ENCODE peak calls at places on chromosomes 6 and 20, in four cellular contexts. C is small intestine, L is left lung, H is A549. A is an unnamed sample. For H3K4me1, the result is how much of the 10 kb centered on the place peaks cover.

GRCh38 chr6:46538800-46539199 is 47.6 kb upstream of the RCAN2 start:
- DNase-seq in C (no peak), L (no peak), H (no peak), A (no peak)

GRCh38 chr6:38508894-38509293 is 130.8 kb downstream of the BTBD9 start:
- DNase-seq in C (no peak), L (no peak), H (peak), A (no peak)

GRCh38 chr6:69835414-69836179 is 30.8 kb upstream of the COL19A1 start:
- DNase-seq in C (peak), L (no peak), H (peak), A (no peak)

GRCh38 chr6:37477186-37477585 is 22.5 kb downstream of the CCDC167 start:
- DNase-seq in C (no peak), L (no peak), H (no peak), A (no peak)

GRCh38 chr6:20866940-20867630 is 332.8 kb downstream of the CDKAL1 start:
- DNase-seq in C (no peak), L (no peak), H (peak), A (no peak)

GRCh38 chr6:32968770-32969684 is 633 bp downstream of the BRD2 start:
- DNase-seq in C (peak), L (peak), H (peak), A (no peak)

GRCh38 chr6:118562959-118563358 is 14.9 kb downstream of the PLN start:
- DNase-seq in C (no peak), L (no peak), H (no peak), A (no peak)

GRCh38 chr6:145882121-145882531 is 67.5 kb upstream of the FBXO30 start:
- DNase-seq in C (no peak), L (no peak), H (no peak), A (no peak)

GRCh38 chr6:127382413-127382812 is 39.0 kb upstream of the ECHDC1 start:
- DNase-seq in C (no peak), L (no peak), H (no peak), A (no peak)

GRCh38 chr6:160004018-160004417 is 35.1 kb downstream of the IGF2R start:
- DNase-seq in C (no peak), L (no peak), H (no peak), A (no peak)

GRCh38 chr6:33696538-33697518 is 14.7 kb downstream of the UQCC2 start:
- DNase-seq in C (peak), L (no peak), H (no peak), A (no peak)

GRCh38 chr20:1473244-1473635 is 6.6 kb upstream of the NSFL1C start:
- DNase-seq in C (no peak), L (no peak), H (no peak), A (no peak)

GRCh38 chr6:138115877-138116660 is 8.8 kb upstream of the PERP start:
- DNase-seq in C (peak), L (peak), H (peak), A (no peak)

GRCh38 chr6:42136508-42137191 is 5.8 kb downstream of the C6orf132 start:
- DNase-seq in C (peak), L (no peak), H (peak), A (no peak)

GRCh38 chr6:114557089-114557488 is 214.3 kb upstream of the HS3ST5 start:
- DNase-seq in C (no peak), L (no peak), H (no peak), A (no peak)

GRCh38 chr6:138520463-138520862 is 21.2 kb upstream of the NHSL1 start:
- DNase-seq in C (no peak), L (no peak), H (no peak), A (no peak)

GRCh38 chr20:64079273-64080012 is at the start of gene RGS19:
- DNase-seq in C (peak), L (peak), H (peak), A (no peak)

GRCh38 chr20:41329435-41330342 is 10.9 kb upstream of the LPIN3 start:
- DNase-seq in C (peak), L (peak), H (peak), A (no peak)

GRCh38 chr6:26125015-26125690 is 37.9 kb downstream of the HFE start:
- DNase-seq in C (peak), L (no peak), H (peak), A (no peak)

GRCh38 chr6:3911614-3912336 is 62.6 kb downstream of the FAM50B start:
- DNase-seq in C (peak), L (no peak), H (peak), A (no peak)

GRCh38 chr20:57957397-57958049 is 247.7 kb upstream of the PMEPA1 start:
- DNase-seq in C (peak), L (no peak), H (no peak), A (no peak)

GRCh38 chr6:15441215-15441868 is 195.5 kb downstream of the JARID2 start:
- DNase-seq in C (peak), L (no peak), H (peak), A (no peak)
- H3K4me1 ChIP-seq in C (under half), L (under half), H (under half), A (under half)

DNA sequence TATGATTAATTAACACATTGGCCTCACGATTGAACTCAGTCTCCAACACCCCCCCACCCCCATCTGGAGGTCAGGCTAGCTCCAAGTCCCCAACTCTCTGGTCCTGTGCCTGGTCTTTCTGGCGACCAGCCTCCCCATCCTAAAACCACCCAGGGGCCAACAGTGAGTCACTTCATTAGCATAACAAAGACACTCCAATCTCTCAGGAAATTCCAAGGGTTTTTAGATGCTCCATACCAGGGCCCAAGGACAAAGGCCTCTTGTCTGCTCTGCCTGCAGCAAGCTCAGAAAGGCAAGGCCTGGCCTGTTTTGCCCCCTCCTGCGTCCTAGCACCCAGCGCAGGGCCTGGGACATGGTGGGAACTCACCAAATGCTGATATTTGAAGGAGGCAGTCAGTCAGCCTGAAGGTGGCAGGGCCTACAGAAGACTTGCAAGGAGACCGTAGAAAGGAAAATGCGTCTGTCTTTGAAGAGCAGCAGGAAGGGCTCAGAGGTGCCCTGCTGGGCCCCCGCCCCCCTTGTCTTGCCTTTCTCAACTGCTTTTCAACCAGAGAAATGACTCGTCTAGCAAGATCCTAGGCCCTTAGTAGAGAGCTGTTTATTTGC is 184.7 kb downstream of the CDH4 start:
- DNase-seq in C (no peak), L (no peak), H (peak), A (no peak)
- H3K4me1 ChIP-seq in C (under half), L (under half), H (under half), A (under half)

DNA sequence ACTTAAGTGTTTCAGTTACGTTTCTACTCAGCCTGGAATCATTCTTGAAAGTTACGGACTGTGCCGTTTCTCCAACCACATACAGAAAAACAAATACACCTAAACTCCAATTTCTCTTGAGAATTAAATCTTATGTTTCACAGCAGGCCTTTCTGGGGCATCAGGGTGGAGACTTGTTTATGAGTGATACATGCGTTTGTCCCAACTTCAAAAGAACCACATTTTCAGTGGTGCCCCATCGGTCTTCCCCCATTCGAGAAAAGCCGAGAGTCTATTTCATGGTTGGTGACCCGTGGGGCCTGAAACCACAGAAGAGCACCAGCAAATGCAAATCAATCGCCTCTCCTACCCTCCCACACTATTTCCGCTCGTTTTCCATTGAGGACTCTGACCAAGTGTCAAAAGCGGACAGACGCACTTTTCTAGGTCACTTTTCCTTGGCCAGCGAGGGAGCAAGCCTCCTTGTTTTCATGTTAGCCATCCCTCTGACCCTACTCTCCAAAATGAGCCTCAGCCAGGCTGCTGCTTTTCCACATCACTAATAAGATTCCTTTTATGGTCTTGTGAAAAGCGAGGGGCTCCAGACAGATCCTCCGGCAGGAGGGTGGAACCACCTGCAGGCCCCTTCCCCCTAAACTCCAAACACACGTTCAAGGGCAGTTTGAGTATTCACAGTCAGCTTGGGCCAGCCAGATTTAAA is 3.1 kb downstream of the JAG1 start:
- DNase-seq in C (no peak), L (no peak), H (no peak), A (no peak)
- H3K4me1 ChIP-seq in C (under half), L (under half), H (half or more), A (under half)

DNA sequence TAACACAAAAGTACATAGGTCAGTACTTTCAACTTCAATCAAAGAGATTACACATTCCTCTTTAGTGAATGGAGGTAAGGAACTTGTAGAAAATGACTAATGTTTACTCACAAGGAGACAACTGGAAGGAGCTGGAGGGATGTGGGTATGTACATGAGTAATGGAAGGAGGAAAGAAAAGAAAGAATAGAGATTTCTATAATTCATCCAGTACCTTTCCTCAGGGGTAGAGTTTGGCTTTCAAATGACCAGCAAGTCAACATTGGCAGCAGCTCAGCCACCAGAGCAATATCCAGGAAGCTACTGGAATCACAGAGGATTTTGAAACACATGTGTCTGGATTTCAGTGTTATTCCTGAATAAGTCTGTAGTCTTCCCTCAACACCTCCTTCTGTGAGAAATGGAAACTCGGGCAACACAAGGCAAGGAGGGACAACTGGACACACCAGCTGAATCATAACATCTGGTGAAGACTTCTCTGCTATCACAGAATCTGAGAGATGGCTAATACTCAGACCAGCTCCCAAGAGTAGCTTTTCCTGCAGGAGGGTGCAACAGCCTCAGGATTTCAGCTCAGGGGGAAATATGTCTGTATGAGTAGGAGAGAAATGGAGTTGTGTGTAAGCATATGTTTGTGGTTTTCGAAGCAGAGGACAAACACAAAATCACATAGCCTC is 98.8 kb downstream of the HAO1 start:
- DNase-seq in C (no peak), L (no peak), H (peak), A (no peak)
- H3K4me1 ChIP-seq in C (under half), L (under half), H (under half), A (under half)

GRCh38 chr6:166618251-166618650 is 8.8 kb downstream of the RPS6KA2 start:
- DNase-seq in C (no peak), L (no peak), H (no peak), A (no peak)
- H3K4me1 ChIP-seq in C (under half), L (under half), H (under half), A (under half)

GRCh38 chr6:149489967-149490366 is 5.2 kb upstream of the ZC3H12D start:
- DNase-seq in C (no peak), L (no peak), H (no peak), A (no peak)

GRCh38 chr6:149483849-149484635 is 772 bp downstream of the ZC3H12D start:
- DNase-seq in C (no peak), L (peak), H (no peak), A (no peak)

GRCh38 chr6:149488815-149489214 is 4.0 kb upstream of the ZC3H12D start:
- DNase-seq in C (no peak), L (no peak), H (no peak), A (no peak)

GRCh38 chr6:149484733-149485700 is at the start of gene ZC3H12D:
- DNase-seq in C (peak), L (peak), H (peak), A (no peak)

GRCh38 chr6:149487316-149487715 is 2.5 kb upstream of the ZC3H12D start:
- DNase-seq in C (no peak), L (no peak), H (no peak), A (no peak)
- H3K4me1 ChIP-seq in C (under half), L (under half), H (under half), A (under half)

A was measured in esophagus squamous epithelium.